ENCODE peak calls at places on chromosomes 16 and 17, in nine cellular contexts. T is K562, E is psoas muscle, D is IMR-90, Z is GM20000, V is dorsolateral prefrontal cortex, Y is ovary, I is PC-3, U is glutamatergic neuron. O is an unnamed sample.

GRCh38 chr16:4123617-4124300 is 7.5 kb upstream of the ADCY9 start:
- DNase-seq in V (no peak), D (peak), Z (no peak), E (no peak), Y (no peak), I (peak), U (no peak), T (no peak), O (no peak)

GRCh38 chr16:20614201-20615141 is 38.3 kb upstream of the ACSM2B start:
- DNase-seq in I (no peak), U (no peak), V (no peak), Z (no peak), D (no peak), E (peak), Y (no peak), T (no peak), O (no peak)

GRCh38 chr17:58308173-58308984 is 20.2 kb downstream of the TSPOAP1 start:
- DNase-seq in D (no peak), V (peak), U (peak), I (no peak), Z (no peak), E (no peak), T (no peak), Y (no peak), O (peak)

GRCh38 chr16:24093049-24093448 is 163.1 kb upstream of the CACNG3 start:
- DNase-seq in E (no peak), Z (no peak), I (no peak), U (no peak), V (no peak), Y (no peak), D (no peak), T (no peak), O (no peak)

GRCh38 chr16:55647343-55647742 is 8.4 kb upstream of the SLC6A2 start:
- DNase-seq in T (no peak), V (no peak), Y (no peak), Z (no peak), I (no peak), E (no peak), D (no peak), U (no peak), O (no peak)

GRCh38 chr17:80622170-80622466 is 77.5 kb downstream of the RPTOR start:
- DNase-seq in D (no peak), T (no peak), I (no peak), E (no peak), Y (no peak), Z (no peak), V (no peak), U (no peak), O (no peak)

GRCh38 chr16:1772362-1772907 is at the start of gene EME2:
- DNase-seq in Z (peak), I (no peak), Y (no peak), U (peak), V (no peak), E (peak), T (peak), D (peak), O (no peak)

GRCh38 chr17:74453665-74454196 is 12.7 kb upstream of the CD300A start:
- DNase-seq in I (peak), Z (peak), D (no peak), U (no peak), Y (no peak), V (no peak), T (peak), E (no peak), O (no peak)

GRCh38 chr16:85522842-85523601 is 90.1 kb upstream of the GSE1 start:
- DNase-seq in I (no peak), Z (no peak), D (peak), T (no peak), E (peak), U (no peak), Y (no peak), V (no peak), O (no peak)

GRCh38 chr17:1001640-1002411 is 4.9 kb downstream of the TIMM22 start:
- DNase-seq in Y (no peak), Z (no peak), I (no peak), V (no peak), U (peak), E (peak), T (peak), D (peak), O (no peak)

GRCh38 chr16:64153718-64154117 is 968.1 kb downstream of the CDH11 start:
- DNase-seq in I (peak), Z (no peak), E (no peak), Y (no peak), V (no peak), T (no peak), D (peak), U (no peak), O (no peak)

GRCh38 chr16:50315346-50315997 is 49.1 kb downstream of the ADCY7 start:
- DNase-seq in T (no peak), U (no peak), D (no peak), Y (no peak), Z (no peak), E (no peak), V (peak), I (no peak), O (no peak)

GRCh38 chr17:45667591-45668171 is 116.4 kb upstream of the CRHR1 start:
- DNase-seq in Z (no peak), U (no peak), Y (no peak), V (peak), D (no peak), T (no peak), E (no peak), I (no peak), O (no peak)

GRCh38 chr17:10118788-10119130 is 79.6 kb downstream of the GAS7 start:
- DNase-seq in D (no peak), E (no peak), T (no peak), Y (no peak), Z (peak), U (peak), I (no peak), V (no peak), O (no peak)

GRCh38 chr16:57640612-57641011 is 12.2 kb downstream of the ADGRG1 start:
- DNase-seq in T (no peak), E (no peak), U (no peak), Y (no peak), Z (no peak), D (no peak), I (no peak), V (no peak), O (no peak)

GRCh38 chr16:57485916-57486857 is at the start of gene DOK4:
- DNase-seq in Y (peak), I (peak), U (peak), D (peak), E (peak), T (peak), Z (peak), V (peak), O (peak)

GRCh38 chr16:87064731-87065720 is 252.2 kb downstream of the C16orf95 start:
- DNase-seq in I (no peak), E (no peak), U (no peak), Y (no peak), D (no peak), Z (peak), T (no peak), V (no peak), O (no peak)

GRCh38 chr17:48219605-48220004 is 112.0 kb downstream of the SNX11 start:
- DNase-seq in V (no peak), D (no peak), Y (no peak), Z (no peak), E (no peak), I (no peak), T (peak), U (no peak), O (no peak)

GRCh38 chr16:75309899-75310430 is 58.5 kb upstream of the BCAR1 start:
- DNase-seq in I (no peak), Y (no peak), Z (no peak), E (no peak), V (no peak), T (no peak), D (no peak), U (no peak), O (no peak)

GRCh38 chr17:77909816-77910215 is 48.7 kb upstream of the TNRC6C start:
- DNase-seq in Z (no peak), T (no peak), D (no peak), E (no peak), U (no peak), Y (no peak), V (no peak), I (no peak), O (no peak)

GRCh38 chr16:30356401-30357084 is 1.4 kb upstream of the CD2BP2 start:
- DNase-seq in Z (no peak), D (no peak), V (peak), E (peak), T (no peak), Y (peak), I (no peak), U (no peak), O (no peak)

GRCh38 chr17:14067347-14067746 is 2.0 kb upstream of the COX10 start:
- DNase-seq in I (peak), V (no peak), Z (no peak), E (no peak), T (no peak), D (no peak), Y (no peak), U (no peak), O (no peak)

GRCh38 chr16:20849587-20850390 is 43.5 kb downstream of the REXO5 start:
- DNase-seq in V (peak), I (peak), Y (peak), E (peak), Z (peak), D (peak), T (peak), U (peak), O (peak)

GRCh38 chr17:38549285-38549684 is 56.5 kb downstream of the SRCIN1 start:
- DNase-seq in V (no peak), T (no peak), E (no peak), Z (no peak), D (no peak), Y (no peak), I (no peak), U (no peak), O (no peak)

GRCh38 chr17:10276436-10276835 is 78.0 kb upstream of the GAS7 start:
- DNase-seq in E (no peak), Y (no peak), Z (no peak), I (no peak), U (no peak), D (no peak), V (no peak), T (no peak), O (no peak)

GRCh38 chr17:69462010-69462409 is 47.5 kb downstream of the MAP2K6 start:
- DNase-seq in I (no peak), T (no peak), Y (no peak), U (no peak), E (peak), Z (no peak), V (no peak), D (no peak), O (no peak)

GRCh38 chr17:78026381-78026780 is 67.9 kb downstream of the TNRC6C start:
- DNase-seq in T (peak), U (no peak), E (no peak), I (no peak), Z (no peak), D (no peak), V (no peak), Y (no peak), O (no peak)

GRCh38 chr17:72183194-72183685 is 62.4 kb downstream of the SOX9 start:
- DNase-seq in Y (no peak), U (no peak), I (peak), E (no peak), Z (no peak), D (no peak), T (no peak), V (no peak), O (no peak)

GRCh38 chr17:31558748-31559646 is 167.5 kb downstream of the RAB11FIP4 start:
- DNase-seq in T (peak), D (peak), I (peak), V (peak), Y (peak), U (peak), E (peak), Z (peak), O (peak)
- TF ChIP-seq CTCF in T (peak), D (peak), I (peak), V (peak), Y (peak), U (peak), E (peak), Z (peak), O (peak)

GRCh38 chr16:12735805-12736204 is 67.9 kb downstream of the CPPED1 start:
- DNase-seq in E (no peak), D (no peak), Y (no peak), I (no peak), U (no peak), Z (no peak), V (no peak), T (no peak), O (no peak)
- TF ChIP-seq CTCF in E (no peak), D (no peak), Y (no peak), I (no peak), U (no peak), Z (no peak), V (no peak), T (no peak), O (no peak)

GRCh38 chr16:536746-537145 is 9.2 kb downstream of the CAPN15 start:
- DNase-seq in Y (no peak), D (no peak), T (no peak), E (no peak), V (no peak), U (no peak), Z (no peak), I (no peak), O (no peak)

GRCh38 chr16:543301-544164 is 16.0 kb downstream of the CAPN15 start:
- DNase-seq in Z (no peak), E (no peak), U (no peak), T (no peak), D (no peak), V (no peak), I (no peak), Y (no peak), O (no peak)

GRCh38 chr16:537415-538335 is 10.2 kb downstream of the CAPN15 start:
- DNase-seq in Z (no peak), I (no peak), Y (no peak), U (no peak), T (no peak), V (no peak), E (no peak), D (no peak), O (no peak)

GRCh38 chr16:540645-541340 is 13.3 kb downstream of the CAPN15 start:
- DNase-seq in E (no peak), I (no peak), Z (no peak), U (no peak), T (no peak), V (no peak), Y (no peak), D (no peak), O (no peak)

GRCh38 chr16:539901-540530 is 12.5 kb downstream of the CAPN15 start:
- DNase-seq in Y (no peak), U (no peak), I (no peak), T (no peak), Z (no peak), V (no peak), E (no peak), D (peak), O (no peak)
- TF ChIP-seq CTCF in Y (no peak), U (no peak), I (no peak), T (no peak), Z (no peak), V (no peak), E (no peak), D (peak), O (no peak)

DNA sequence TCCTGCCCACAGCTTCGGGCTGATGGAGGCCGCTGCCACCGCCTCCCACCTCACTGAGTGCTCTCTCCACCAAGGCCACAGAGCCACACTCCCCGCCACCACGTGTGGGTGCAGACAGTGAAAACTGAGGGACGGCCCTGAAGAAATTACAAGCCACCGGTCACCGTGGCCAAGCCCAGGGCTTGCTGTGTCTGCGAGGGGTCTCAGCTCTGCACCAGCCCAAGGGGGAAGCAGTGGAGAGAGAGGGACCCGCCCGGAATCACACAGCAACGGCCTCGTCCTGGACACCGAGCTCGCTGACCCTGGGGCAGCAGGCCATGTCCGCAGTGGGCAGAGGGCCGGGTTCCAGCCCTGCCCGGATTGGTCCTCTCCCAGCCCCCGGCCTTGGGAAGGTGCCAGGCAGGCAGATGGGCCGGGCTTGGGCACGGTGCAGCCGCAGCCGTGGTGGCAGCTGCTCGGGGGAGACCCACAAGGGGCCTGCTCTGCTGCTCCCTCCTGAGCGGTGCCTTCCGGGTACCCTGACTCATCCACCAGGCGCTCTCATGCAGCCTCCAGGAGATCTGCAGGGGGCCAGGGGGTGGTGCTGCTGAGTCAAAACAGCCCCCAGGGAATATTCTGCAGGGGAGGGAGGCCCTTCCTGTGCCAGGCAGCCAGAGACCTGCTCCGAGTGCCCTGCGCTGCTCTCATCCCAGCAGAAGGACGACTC is 52.0 kb downstream of the CBFA2T3 start:
- DNase-seq in Y (no peak), T (peak), E (peak), V (peak), Z (peak), U (peak), D (peak), I (peak), O (no peak)
- TF ChIP-seq CTCF in Y (no peak), T (peak), E (peak), V (peak), Z (peak), U (no peak), D (peak), I (peak), O (no peak)

GRCh38 chr17:49859991-49860953 is 12.4 kb upstream of the TAC4 start:
- DNase-seq in V (no peak), I (peak), D (no peak), Z (no peak), T (no peak), E (no peak), U (no peak), Y (no peak), O (no peak)
- TF ChIP-seq CTCF in V (no peak), I (peak), D (peak), Z (no peak), T (peak), E (no peak), U (no peak), Y (no peak), O (no peak)

DNA sequence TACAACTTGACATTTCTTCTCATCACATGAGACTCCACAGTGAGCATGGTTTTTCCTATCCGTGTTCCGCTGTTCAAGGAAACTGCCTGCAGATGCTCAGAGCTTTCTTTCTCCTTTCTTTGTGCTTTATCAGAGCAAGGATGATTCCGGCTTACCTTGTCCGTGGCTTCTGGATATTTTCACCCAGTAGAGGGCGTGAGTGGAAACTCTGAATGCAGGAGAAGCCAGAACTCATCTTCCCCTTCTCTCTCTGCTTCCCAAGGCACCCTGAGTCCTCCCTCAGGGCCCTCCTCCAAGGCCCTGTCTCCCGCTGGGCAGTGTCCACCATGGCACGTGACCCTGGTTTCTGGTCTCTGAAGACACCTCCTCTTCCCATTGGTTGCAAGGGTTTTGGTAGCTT is 721.1 kb upstream of the RBFOX1 start:
- DNase-seq in E (no peak), Z (no peak), T (peak), D (no peak), U (no peak), Y (no peak), I (no peak), V (no peak), O (no peak)
- TF ChIP-seq CTCF in E (no peak), Z (no peak), T (peak), D (no peak), U (no peak), Y (no peak), I (no peak), V (no peak), O (no peak)

GRCh38 chr16:27690604-27691003 is 140.7 kb downstream of the KATNIP start:
- DNase-seq in T (peak), E (no peak), I (no peak), Y (no peak), D (peak), Z (peak), U (no peak), V (peak), O (no peak)
- TF ChIP-seq CTCF in T (peak), E (peak), I (peak), Y (no peak), D (peak), Z (peak), U (peak), V (peak), O (peak)

DNA sequence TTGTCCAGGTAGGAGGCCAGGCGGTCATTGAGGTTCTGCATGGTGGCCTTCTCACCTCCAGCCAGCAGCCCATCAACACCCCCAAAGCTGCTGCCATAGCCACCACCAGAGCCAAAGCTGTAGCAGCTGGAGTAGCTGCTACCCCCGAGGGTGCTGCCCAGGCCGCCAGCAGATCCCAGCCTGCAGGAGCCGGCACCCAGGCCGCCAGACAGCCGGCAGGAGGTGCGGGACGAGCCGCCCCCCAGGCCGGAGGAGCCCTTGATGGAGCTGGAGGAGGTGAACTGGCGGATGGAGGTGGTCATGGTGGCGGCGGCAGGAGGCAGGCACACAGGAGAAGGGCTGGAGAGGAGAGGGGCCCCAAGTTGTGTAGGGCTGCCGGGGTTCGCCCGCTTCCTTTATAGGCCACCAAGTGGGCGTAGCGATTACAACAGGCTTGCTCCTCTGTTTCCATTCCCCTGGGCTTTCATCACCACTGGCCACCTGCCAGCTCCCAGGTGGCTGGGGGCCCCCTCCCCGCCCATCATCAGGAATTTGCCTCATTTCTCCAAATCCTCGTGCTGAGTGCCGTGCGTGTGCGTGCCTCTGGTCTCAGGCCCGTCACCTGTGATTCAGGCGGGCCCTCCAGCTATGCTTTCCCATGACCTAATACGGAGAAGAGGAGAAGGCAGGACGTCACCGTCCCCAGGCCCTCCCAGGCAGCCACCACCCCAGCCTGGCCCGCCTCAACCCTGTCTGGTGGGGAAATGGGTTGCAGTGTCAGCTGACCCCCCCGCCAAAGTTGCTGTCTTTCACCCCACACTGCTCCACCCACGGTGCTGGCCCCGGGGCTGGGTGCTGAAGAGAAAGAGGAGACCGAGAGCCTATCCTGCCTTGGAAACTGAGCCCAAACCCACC is at the start of gene KRT17:
- DNase-seq in I (peak), E (no peak), Z (no peak), V (peak), U (peak), Y (no peak), T (peak), D (no peak), O (peak)
- TF ChIP-seq CTCF in I (no peak), E (no peak), Z (no peak), V (no peak), U (no peak), Y (no peak), T (no peak), D (no peak), O (peak)